ENCODE peak calls at places on chromosome 14, in seven cellular contexts. I is neuronal stem cell, E is trophoblast cell, O is IMR-90, Z is H9, S is mesenchymal stem cell, T is mesendoderm. K is an unnamed sample.

GRCh38 chr14:104886690-104887622 is 21.9 kb downstream of the CEP170B start:
- DNase-seq in T (no peak), Z (no peak), I (no peak), E (no peak), O (no peak), S (no peak), K (peak; percentile 38)

GRCh38 chr14:75484711-75485429 is 37.4 kb upstream of the BATF start:
- DNase-seq in Z (no peak), T (no peak), O (no peak), E (peak; percentile 38), I (no peak), S (no peak), K (no peak)

GRCh38 chr14:75070383-75070782 is 942 bp downstream of the ZC2HC1C start:
- DNase-seq in T (no peak), O (no peak), Z (no peak), I (no peak), S (no peak), E (no peak), K (no peak)

GRCh38 chr14:73743431-73743931 is 29.3 kb upstream of the PNMA1 start:
- DNase-seq in E (no peak), O (no peak), Z (peak; percentile 18), S (peak; percentile 79), I (no peak), T (no peak), K (no peak)

GRCh38 chr14:87833026-87833425 is 160.0 kb downstream of the GALC start:
- DNase-seq in O (no peak), S (no peak), Z (no peak), E (no peak), I (no peak), T (no peak), K (no peak)

GRCh38 chr14:104403421-104404220 is 175.9 kb upstream of the C14orf180 start:
- DNase-seq in E (no peak), T (no peak), S (no peak), I (no peak), Z (peak; percentile 22), O (no peak), K (no peak)

GRCh38 chr14:73787760-73788508 is 63.7 kb upstream of the PTGR2 start:
- DNase-seq in T (no peak), I (no peak), E (no peak), Z (no peak), S (peak; percentile 76), O (peak; percentile 55), K (no peak)

GRCh38 chr14:44316647-44317432 is 190.2 kb downstream of the FSCB start:
- DNase-seq in Z (no peak), E (peak; percentile 40), T (peak; percentile 31), I (no peak), S (peak; percentile 97), O (peak; percentile 93), K (no peak)

GRCh38 chr14:100739306-100739705 is 12.6 kb downstream of the DLK1 start:
- DNase-seq in I (no peak), Z (no peak), T (no peak), O (no peak), E (no peak), S (no peak), K (no peak)

GRCh38 chr14:61894452-61895077 is 132.3 kb downstream of the SNAPC1 start:
- DNase-seq in S (peak; percentile 59), T (peak; percentile 69), E (peak; percentile 74), I (peak; percentile 49), Z (peak; percentile 56), O (peak; percentile 70), K (no peak)

GRCh38 chr14:91313154-91313850 is 68.8 kb upstream of the GPR68 start:
- DNase-seq in Z (no peak), I (no peak), S (no peak), T (no peak), E (no peak), O (no peak), K (no peak)

GRCh38 chr14:77104393-77104792 is 6.3 kb downstream of the CIPC start:
- DNase-seq in I (no peak), T (no peak), O (no peak), Z (no peak), E (no peak), S (no peak), K (no peak)

GRCh38 chr14:22383515-22384166 is 205.4 kb downstream of the DAD1 start:
- DNase-seq in S (no peak), Z (no peak), O (no peak), E (no peak), T (no peak), I (no peak), K (no peak)

DNA sequence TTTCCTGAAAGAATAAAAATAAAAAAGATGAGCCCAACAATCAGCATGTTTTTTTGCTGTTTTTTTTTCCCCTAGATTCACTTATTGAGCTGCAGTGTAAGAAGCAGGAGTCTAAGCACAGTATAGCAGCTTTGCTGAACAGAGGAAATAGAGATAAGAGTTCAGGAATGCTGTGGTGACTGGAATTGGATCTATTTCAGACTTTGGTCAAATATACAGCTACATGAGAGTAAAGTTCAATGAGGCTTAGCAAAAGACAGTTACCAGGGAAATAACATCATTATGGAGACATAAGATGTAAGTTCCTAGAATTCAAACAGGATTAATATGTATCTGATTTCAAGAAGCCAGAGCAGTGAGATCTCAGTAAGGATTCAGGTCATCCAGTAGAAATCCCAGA is 613.0 kb downstream of the RPS29 start:
- DNase-seq in Z (no peak), E (no peak), I (no peak), S (peak; percentile 40), O (peak; percentile 70), T (no peak), K (no peak)
- H3K18ac ChIP-seq in Z (no peak overlapping the region), E (no peak overlapping the region), I (no peak overlapping the region), S (no peak overlapping the region), O (no peak overlapping the region), T (no peak overlapping the region), K (no peak overlapping the region)

GRCh38 chr14:33315721-33316120 is 377.0 kb downstream of the NPAS3 start:
- DNase-seq in E (no peak), Z (no peak), I (no peak), O (no peak), T (no peak), S (no peak), K (no peak)
- H3K18ac ChIP-seq in E (no peak overlapping the region), Z (no peak overlapping the region), I (no peak overlapping the region), O (no peak overlapping the region), T (no peak overlapping the region), S (no peak overlapping the region), K (no peak overlapping the region)

GRCh38 chr14:99535908-99536778 is 54.9 kb downstream of the CCNK start:
- DNase-seq in O (no peak), T (no peak), Z (no peak), I (no peak), E (no peak), S (no peak), K (no peak)

GRCh38 chr14:99537399-99537798 is 56.2 kb downstream of the CCNK start:
- DNase-seq in Z (no peak), S (peak; percentile 75), O (peak; percentile 83), I (no peak), T (peak; percentile 83), E (no peak), K (no peak)

GRCh38 chr14:99534333-99534732 is 53.1 kb downstream of the CCNK start:
- DNase-seq in I (peak; percentile 47), O (no peak), E (no peak), Z (no peak), T (no peak), S (no peak), K (no peak)

GRCh38 chr14:99535448-99535847 is 54.2 kb downstream of the CCNK start:
- DNase-seq in E (no peak), S (no peak), O (no peak), I (no peak), Z (no peak), T (no peak), K (no peak)

GRCh38 chr14:99534863-99535262 is 53.7 kb downstream of the CCNK start:
- DNase-seq in O (no peak), I (peak; percentile 51), E (no peak), Z (no peak), S (no peak), T (no peak), K (no peak)
- H3K18ac ChIP-seq in O (no peak overlapping the region), I (peak overlapping the region; percentile 95), E (no peak overlapping the region), Z (no peak overlapping the region), S (no peak overlapping the region), T (no peak overlapping the region), K (no peak overlapping the region)

GRCh38 chr14:29925736-29926135 is 1.9 kb downstream of the PRKD1 start:
- DNase-seq in E (no peak), T (peak; percentile 37), I (no peak), S (no peak), Z (no peak), O (peak; percentile 49), K (no peak)

GRCh38 chr14:29925106-29925722 is 2.4 kb downstream of the PRKD1 start:
- DNase-seq in T (peak; percentile 85), Z (peak; percentile 38), S (peak; percentile 34), O (peak; percentile 80), E (no peak), I (no peak), K (no peak)

DNA sequence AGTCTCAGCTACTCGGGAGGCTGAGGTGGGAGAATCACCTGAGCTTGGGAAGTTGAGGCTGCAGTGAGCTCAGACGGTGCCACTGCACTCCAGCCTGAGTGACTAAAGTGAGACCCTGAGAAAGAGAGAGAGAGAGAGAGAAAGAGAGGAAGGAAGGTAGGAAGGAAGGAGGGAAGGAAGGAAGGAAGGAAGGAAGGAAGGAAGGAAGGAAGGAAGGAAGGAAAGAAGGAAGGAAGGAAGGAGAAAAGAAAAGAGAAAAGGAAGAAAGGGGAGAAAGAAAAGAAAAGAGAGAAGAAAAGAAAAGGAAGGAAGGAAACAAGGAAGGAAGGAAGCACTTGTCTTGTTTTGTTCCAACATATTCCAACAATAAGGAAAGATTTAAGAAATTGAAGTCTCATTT is 7.8 kb downstream of the PRKD1 start:
- DNase-seq in O (no peak), T (no peak), Z (no peak), I (no peak), E (no peak), S (no peak), K (no peak)
- H3K18ac ChIP-seq in O (no peak overlapping the region), T (no peak overlapping the region), Z (no peak overlapping the region), I (no peak overlapping the region), E (no peak overlapping the region), S (no peak overlapping the region), K (no peak overlapping the region)

DNA sequence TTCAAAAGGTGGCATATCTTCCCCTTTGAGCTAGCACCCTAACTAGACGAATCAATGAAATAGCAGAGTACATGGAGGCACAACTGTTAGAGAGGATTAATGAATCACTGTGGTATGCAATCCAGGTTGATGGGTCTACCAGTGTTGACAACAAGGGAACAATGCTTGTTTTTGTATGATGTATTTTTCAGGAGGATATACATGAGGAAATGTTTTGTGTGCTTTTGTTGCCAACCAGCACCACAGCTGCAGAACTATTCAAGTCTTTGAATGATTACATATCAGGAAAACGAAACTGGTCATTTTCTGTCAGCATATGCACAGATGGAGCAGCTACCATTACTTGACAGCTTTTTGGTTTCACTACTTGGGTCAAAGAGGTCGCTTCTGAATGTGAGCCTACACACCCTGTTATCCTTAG is 142.6 kb downstream of the GPHN start:
- DNase-seq in O (no peak), S (no peak), T (no peak), Z (no peak), E (no peak), I (no peak), K (no peak)
- H3K18ac ChIP-seq in O (no peak overlapping the region), S (no peak overlapping the region), T (no peak overlapping the region), Z (no peak overlapping the region), E (no peak overlapping the region), I (no peak overlapping the region), K (no peak overlapping the region)

DNA sequence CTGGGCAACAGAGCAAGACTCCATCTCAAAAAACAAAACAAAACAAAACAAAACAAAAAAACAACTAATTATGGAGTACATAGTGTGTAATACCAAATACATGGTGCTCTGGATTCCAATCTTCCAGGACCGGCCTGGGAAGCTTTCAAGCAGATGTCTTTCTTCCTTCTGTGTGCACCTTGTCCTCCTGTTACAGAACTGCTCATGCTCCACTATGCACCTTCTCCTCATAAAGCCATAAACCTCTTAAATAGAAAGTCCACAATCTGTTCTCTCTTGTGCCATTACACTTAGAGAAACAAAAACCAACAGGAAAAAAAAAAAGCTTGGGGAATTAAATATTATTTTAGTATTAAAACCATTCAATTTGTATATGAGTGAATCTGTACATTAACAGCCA is 12.5 kb downstream of the MOK start:
- DNase-seq in O (no peak), T (no peak), Z (no peak), E (no peak), S (no peak), I (no peak), K (no peak)
- H3K18ac ChIP-seq in O (no peak overlapping the region), T (no peak overlapping the region), Z (no peak overlapping the region), E (no peak overlapping the region), S (no peak overlapping the region), I (no peak overlapping the region), K (no peak overlapping the region)

K was measured in H1.